ENCODE peak calls at places on chromosomes 12 and 14, in ten cellular contexts. G, B, R, J, D, K, Z, W, T and F are unnamed samples.

GRCh38 chr12:125166046-125166445 is 100.8 kb downstream of the AACS start:
- DNase-seq in R (no peak), Z (no peak), D (no peak), J (no peak), K (no peak), T (no peak), G (no peak), W (no peak), B (no peak), F (no peak)

GRCh38 chr14:23984891-23985607 is 3.7 kb upstream of the DHRS4L2 start:
- DNase-seq in D (peak; percentile 93), W (no peak), J (no peak), Z (no peak), K (peak; percentile 86), G (no peak), B (no peak), T (no peak), R (no peak), F (no peak)

GRCh38 chr12:123608192-123608591 is 6.3 kb downstream of the DDX55 start:
- DNase-seq in B (no peak), W (no peak), K (no peak), T (no peak), G (no peak), D (no peak), Z (no peak), R (no peak), J (no peak), F (no peak)

GRCh38 chr12:47884501-47884900 is 20.3 kb downstream of the VDR start:
- DNase-seq in T (no peak), K (no peak), R (no peak), D (no peak), B (no peak), Z (no peak), J (no peak), G (no peak), W (no peak), F (no peak)

GRCh38 chr12:87320724-87321123 is 708.5 kb downstream of the C12orf50 start:
- DNase-seq in K (no peak), T (no peak), D (peak; percentile 15), Z (no peak), G (no peak), R (no peak), B (no peak), J (no peak), W (no peak), F (no peak)

GRCh38 chr12:54419088-54419887 is at the start of gene ITGA5:
- DNase-seq in R (peak; percentile 90), K (peak; percentile 69), J (no peak), T (peak; percentile 37), D (no peak), G (peak; percentile 56), Z (peak; percentile 62), W (peak; percentile 90), B (no peak), F (peak; percentile 81)

GRCh38 chr12:79020106-79020505 is 155.5 kb downstream of the SYT1 start:
- DNase-seq in T (no peak), G (no peak), W (no peak), Z (no peak), K (peak; percentile 29), R (no peak), B (no peak), D (no peak), J (no peak), F (no peak)

GRCh38 chr12:107660230-107660629 is 25.4 kb upstream of the PWP1 start:
- DNase-seq in G (no peak), R (no peak), K (no peak), D (no peak), J (no peak), B (no peak), Z (no peak), T (no peak), W (no peak), F (no peak)

GRCh38 chr12:53179694-53180269 is 740 bp upstream of the ZNF740 start:
- DNase-seq in W (no peak), T (no peak), R (no peak), J (no peak), B (no peak), D (no peak), G (no peak), Z (no peak), K (no peak), F (no peak)

GRCh38 chr14:66009104-66009503 is 477.1 kb upstream of the CCDC196 start:
- DNase-seq in T (no peak), Z (no peak), G (no peak), B (no peak), J (no peak), R (no peak), K (peak; percentile 12), D (peak; percentile 46), W (no peak), F (no peak)

GRCh38 chr12:13587721-13588389 is 391.3 kb downstream of the EMP1 start:
- DNase-seq in R (no peak), K (no peak), Z (no peak), J (no peak), G (no peak), D (no peak), W (no peak), B (no peak), T (no peak), F (no peak)

GRCh38 chr12:27818421-27818918 is 38.4 kb upstream of the MANSC4 start:
- DNase-seq in Z (peak; percentile 10), B (no peak), D (peak; percentile 15), W (no peak), T (no peak), R (no peak), K (peak; percentile 36), J (no peak), G (no peak), F (no peak)

GRCh38 chr12:13173012-13173441 is 23.5 kb upstream of the EMP1 start:
- DNase-seq in G (no peak), D (no peak), Z (no peak), W (no peak), T (no peak), J (no peak), K (peak; percentile 75), B (no peak), R (peak; percentile 67), F (no peak)

GRCh38 chr12:124368421-124369032 is 73.6 kb downstream of the RFLNA start:
- DNase-seq in W (no peak), Z (no peak), T (no peak), R (no peak), B (no peak), K (no peak), J (no peak), G (no peak), D (no peak), F (no peak)

GRCh38 chr12:131946757-131947156 is 3.0 kb upstream of the EP400 start:
- DNase-seq in Z (no peak), R (no peak), B (no peak), W (no peak), G (no peak), D (no peak), T (no peak), J (no peak), K (no peak), F (no peak)

GRCh38 chr12:82361461-82361915 is 3.2 kb downstream of the METTL25 start:
- DNase-seq in T (no peak), D (no peak), J (no peak), R (no peak), W (no peak), G (no peak), B (no peak), K (no peak), Z (no peak), F (no peak)

GRCh38 chr12:119685375-119685774 is 17.4 kb downstream of the PRKAB1 start:
- DNase-seq in D (no peak), R (no peak), J (no peak), G (no peak), B (no peak), T (no peak), Z (no peak), K (no peak), W (no peak), F (no peak)

GRCh38 chr14:103634156-103634555 is 5.1 kb downstream of the KLC1 start:
- DNase-seq in R (no peak), W (no peak), B (no peak), K (no peak), D (no peak), Z (no peak), G (no peak), T (no peak), J (no peak), F (no peak)

GRCh38 chr14:30020271-30020670 is 92.6 kb upstream of the PRKD1 start:
- DNase-seq in D (no peak), G (no peak), K (no peak), B (no peak), J (no peak), R (no peak), W (no peak), Z (no peak), T (no peak), F (no peak)

GRCh38 chr14:19771895-19772430 is 1.3 kb upstream of the OR4M1 start:
- DNase-seq in W (no peak), T (no peak), D (no peak), B (no peak), G (no peak), R (no peak), Z (no peak), J (no peak), K (no peak), F (no peak)

GRCh38 chr14:59358105-59358504 is 107.1 kb downstream of the GPR135 start:
- DNase-seq in J (no peak), G (no peak), Z (peak; percentile 13), W (no peak), B (no peak), D (no peak), T (no peak), R (no peak), K (peak; percentile 67), F (peak; percentile 84)

GRCh38 chr12:65813983-65814382 is 10.3 kb upstream of the HMGA2 start:
- DNase-seq in B (no peak), D (no peak), R (no peak), Z (no peak), T (no peak), K (no peak), W (no peak), G (no peak), J (no peak), F (no peak)

GRCh38 chr12:111976860-111977259 is 36.1 kb downstream of the TMEM116 start:
- DNase-seq in Z (no peak), T (no peak), W (no peak), B (no peak), G (no peak), R (no peak), D (no peak), J (no peak), K (no peak), F (no peak)